ENCODE peak calls at places on chromosomes 6 and 20, in nine cellular contexts. V, F, U, A, R, T, M, P and Z are unnamed samples.

GRCh38 chr6:43728586-43728985 is 41.0 kb upstream of the MRPS18A start:
- DNase-seq in V (no peak), F (no peak), U (no peak), A (no peak), R (no peak), T (no peak), M (no peak), P (peak), Z (no peak)

GRCh38 chr6:154361476-154361875 is 4.9 kb upstream of the IPCEF1 start:
- DNase-seq in V (no peak), F (no peak), U (no peak), A (no peak), R (no peak), T (peak), M (no peak), P (no peak), Z (no peak)

GRCh38 chr20:47276856-47277541 is 79.5 kb downstream of the ZMYND8 start:
- DNase-seq in V (no peak), F (peak), U (no peak), A (no peak), R (no peak), T (no peak), M (peak), P (peak), Z (peak)

GRCh38 chr20:52494244-52494643 is 302.7 kb upstream of the ZFP64 start:
- DNase-seq in V (peak), F (peak), U (peak), A (peak), R (no peak), T (peak), M (peak), P (peak), Z (peak)

GRCh38 chr6:34531580-34532201 is 24.4 kb downstream of the SPDEF start:
- DNase-seq in V (no peak), F (peak), U (peak), A (no peak), R (no peak), T (peak), M (peak), P (peak), Z (peak)

GRCh38 chr6:82337688-82338257 is 25.8 kb upstream of the TPBG start:
- DNase-seq in V (no peak), F (no peak), U (no peak), A (no peak), R (no peak), T (peak), M (no peak), P (no peak), Z (no peak)

GRCh38 chr20:38970302-38970701 is 8.2 kb downstream of the DHX35 start:
- DNase-seq in V (no peak), F (peak), U (peak), A (no peak), R (no peak), T (peak), M (peak), P (no peak), Z (peak)

GRCh38 chr6:127190552-127190951 is 72.1 kb downstream of the RSPO3 start:
- DNase-seq in V (no peak), F (peak), U (peak), A (peak), R (no peak), T (peak), M (peak), P (no peak), Z (peak)

GRCh38 chr6:72524011-72524645 is 97.7 kb upstream of the KCNQ5 start:
- DNase-seq in V (no peak), F (no peak), U (no peak), A (no peak), R (no peak), T (peak), M (no peak), P (no peak), Z (no peak)

GRCh38 chr20:32285621-32286334 is 8.3 kb downstream of the KIF3B start:
- DNase-seq in V (peak), F (peak), U (peak), A (peak), R (no peak), T (peak), M (peak), P (no peak), Z (peak)

GRCh38 chr20:47019106-47019824 is 124.6 kb downstream of the EYA2 start:
- DNase-seq in V (no peak), F (peak), U (no peak), A (peak), R (no peak), T (no peak), M (peak), P (peak), Z (peak)

GRCh38 chr6:127997472-127998164 is 96.8 kb upstream of the THEMIS start:
- DNase-seq in V (no peak), F (no peak), U (no peak), A (no peak), R (no peak), T (no peak), M (no peak), P (no peak), Z (no peak)

GRCh38 chr20:2829376-2829775 is 11.1 kb downstream of the PCED1A start:
- DNase-seq in V (peak), F (no peak), U (no peak), A (no peak), R (no peak), T (no peak), M (no peak), P (no peak), Z (no peak)

GRCh38 chr6:14283600-14284235 is 166.1 kb downstream of the CD83 start:
- DNase-seq in V (no peak), F (no peak), U (no peak), A (no peak), R (no peak), T (peak), M (no peak), P (no peak), Z (peak)

GRCh38 chr20:49630396-49630951 is 62.5 kb upstream of the PTGIS start:
- DNase-seq in V (no peak), F (no peak), U (no peak), A (no peak), R (peak), T (no peak), M (no peak), P (no peak), Z (no peak)

GRCh38 chr6:7675353-7675945 is 50.5 kb upstream of the BMP6 start:
- DNase-seq in V (no peak), F (no peak), U (no peak), A (no peak), R (no peak), T (peak), M (no peak), P (no peak), Z (no peak)

GRCh38 chr6:37013516-37014491 is 8.3 kb downstream of the FGD2 start:
- DNase-seq in V (no peak), F (no peak), U (no peak), A (no peak), R (no peak), T (no peak), M (no peak), P (no peak), Z (no peak)

GRCh38 chr6:130937942-130938604 is 110.9 kb downstream of the SMLR1 start:
- DNase-seq in V (no peak), F (peak), U (no peak), A (no peak), R (no peak), T (no peak), M (peak), P (no peak), Z (peak)

GRCh38 chr6:121770943-121771342 is 335.5 kb downstream of the GJA1 start:
- DNase-seq in V (no peak), F (no peak), U (no peak), A (no peak), R (no peak), T (peak), M (no peak), P (no peak), Z (no peak)

GRCh38 chr20:63405102-63405730 is 44.1 kb upstream of the CHRNA4 start:
- DNase-seq in V (no peak), F (no peak), U (no peak), A (no peak), R (no peak), T (no peak), M (no peak), P (no peak), Z (no peak)

GRCh38 chr20:63402178-63402859 is 41.2 kb upstream of the CHRNA4 start:
- DNase-seq in V (no peak), F (no peak), U (peak), A (no peak), R (no peak), T (no peak), M (no peak), P (no peak), Z (no peak)

GRCh38 chr20:63404129-63405085 is 43.3 kb upstream of the CHRNA4 start:
- DNase-seq in V (no peak), F (no peak), U (no peak), A (no peak), R (no peak), T (no peak), M (no peak), P (no peak), Z (no peak)

GRCh38 chr20:63402860-63403220 is 41.7 kb upstream of the CHRNA4 start:
- DNase-seq in V (no peak), F (no peak), U (no peak), A (no peak), R (no peak), T (no peak), M (no peak), P (no peak), Z (no peak)

DNA sequence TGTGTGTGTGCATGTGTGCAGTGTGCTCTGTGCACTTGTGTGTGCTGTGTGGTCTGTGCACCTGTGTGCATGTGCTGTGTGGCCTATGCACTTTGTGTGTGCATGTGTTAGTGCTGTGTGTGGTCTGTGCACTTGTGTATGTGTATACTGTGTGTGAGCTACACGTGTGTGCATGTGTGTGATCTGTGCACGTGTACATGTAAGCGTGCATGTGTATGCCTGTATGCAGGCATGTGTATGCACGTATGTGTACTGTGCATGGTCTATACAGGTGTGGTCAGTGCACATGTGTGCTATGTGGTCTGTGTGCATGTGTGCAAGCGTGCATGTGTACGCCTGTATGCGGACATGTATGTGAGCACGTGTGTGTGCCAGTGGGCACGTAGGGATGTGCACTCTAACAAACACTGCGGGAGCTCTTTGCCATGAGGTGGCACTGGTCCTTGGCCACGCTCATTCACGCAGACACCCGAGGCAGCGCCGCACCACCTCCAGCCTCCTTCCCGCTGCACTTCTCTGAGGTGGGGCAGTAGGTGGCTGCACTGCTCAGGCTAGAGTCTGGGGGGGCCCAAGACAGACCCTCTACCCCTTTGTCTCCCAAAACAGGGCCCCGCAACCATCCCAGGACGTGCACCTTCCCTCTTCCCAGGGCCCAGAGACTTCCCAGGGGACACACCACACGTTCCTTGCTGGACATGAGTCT is 42.4 kb upstream of the CHRNA4 start:
- DNase-seq in V (no peak), F (no peak), U (no peak), A (no peak), R (no peak), T (no peak), M (no peak), P (no peak), Z (no peak)
- H3K4me3 ChIP-seq in V (no peak), F (no peak), U (no peak), A (no peak), R (no peak), T (no peak), M (no peak), P (no peak), Z (no peak)

DNA sequence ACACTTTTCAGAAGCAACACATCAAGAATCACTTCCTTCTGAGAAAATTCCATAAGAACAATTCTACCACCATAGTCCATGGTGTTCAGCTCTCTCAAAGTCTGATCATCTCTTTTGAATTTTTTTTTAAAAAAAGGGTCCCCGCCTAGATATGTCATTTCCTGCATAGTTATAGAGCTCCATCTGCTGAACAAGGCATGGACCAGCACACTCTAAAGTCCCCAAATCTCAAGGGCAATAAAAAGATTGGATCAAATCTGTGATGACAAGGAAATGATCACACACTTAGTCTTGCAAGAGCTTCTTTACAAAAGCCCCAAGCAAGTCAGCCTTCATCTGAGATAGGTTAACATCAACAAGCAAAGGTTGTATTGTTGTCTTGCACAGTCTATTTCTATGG is 100.7 kb upstream of the STMND1 start:
- DNase-seq in V (no peak), F (peak), U (no peak), A (no peak), R (no peak), T (no peak), M (no peak), P (no peak), Z (no peak)
- TF ChIP-seq CTCF in V (no peak), F (peak), U (no peak), A (no peak), R (peak), T (no peak), M (no peak), P (no peak), Z (peak)

DNA sequence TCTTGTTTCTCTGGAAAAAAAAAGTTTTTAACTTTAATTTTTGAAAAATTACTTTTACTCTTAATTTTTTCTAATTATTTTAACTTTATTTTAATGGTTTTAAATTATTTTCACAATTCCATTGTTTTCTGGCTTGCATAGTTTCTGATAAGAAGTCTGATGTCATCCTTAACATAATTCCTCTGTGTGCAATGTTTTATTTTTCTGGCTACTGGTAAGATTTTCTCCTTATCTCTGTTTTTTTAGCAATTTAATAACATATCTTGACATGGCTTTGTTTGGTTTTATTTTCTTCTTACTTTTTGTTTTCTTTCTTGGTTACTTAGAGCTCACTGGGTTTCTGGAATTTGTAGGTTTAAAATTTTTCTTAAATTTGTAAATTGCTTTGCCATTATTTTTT is 114.8 kb downstream of the TBXT start:
- DNase-seq in V (no peak), F (no peak), U (no peak), A (no peak), R (no peak), T (no peak), M (no peak), P (no peak), Z (no peak)
- H3K4me3 ChIP-seq in V (no peak), F (no peak), U (no peak), A (no peak), R (no peak), T (no peak), M (no peak), P (no peak), Z (no peak)

DNA sequence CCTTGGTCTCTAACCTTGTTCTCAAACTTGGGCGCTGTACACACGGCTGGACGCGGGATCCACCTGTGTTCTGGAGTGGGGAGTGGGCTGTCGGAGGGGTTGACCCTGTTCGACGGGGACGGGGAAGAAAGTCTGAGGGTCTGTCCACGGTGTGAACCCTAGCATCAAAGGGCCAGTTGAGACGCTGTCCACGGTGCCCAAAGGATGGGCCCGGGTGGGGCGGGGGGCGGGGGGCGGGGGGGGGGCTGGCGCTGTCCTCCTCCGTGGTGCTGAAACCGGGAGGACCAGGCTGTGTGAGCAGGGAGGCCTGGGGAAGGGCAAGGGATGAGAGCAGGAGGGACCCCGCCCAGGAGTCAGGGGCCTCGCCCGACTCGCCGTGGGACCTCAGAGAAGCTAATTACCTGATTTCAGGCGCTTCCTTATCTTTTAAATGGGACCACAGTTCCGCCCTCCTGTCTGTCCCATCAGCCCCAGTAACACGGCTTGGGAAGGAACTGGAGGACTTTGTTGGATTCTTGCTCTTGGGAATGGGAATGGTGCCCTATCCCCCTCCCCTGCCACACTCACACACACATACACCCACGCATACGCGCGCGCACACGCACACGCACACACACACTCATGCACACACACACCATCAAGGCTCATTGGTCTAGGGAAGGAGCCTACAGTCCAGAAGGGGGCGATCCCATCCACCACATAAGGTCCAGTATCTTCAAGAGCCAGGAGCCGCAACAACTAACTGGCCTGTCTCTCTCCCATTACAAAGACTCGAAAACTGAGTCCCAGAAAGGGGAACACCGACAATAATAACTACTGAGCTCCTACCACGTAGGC is 1.0 kb upstream of the VSTM2L start:
- DNase-seq in V (no peak), F (peak), U (peak), A (peak), R (no peak), T (peak), M (peak), P (peak), Z (peak)
- TF ChIP-seq CTCF in V (no peak), F (peak), U (peak), A (peak), R (peak), T (peak), M (peak), P (no peak), Z (peak)

GRCh38 chr6:110039364-110039995 is 61.4 kb downstream of the GPR6 start:
- DNase-seq in V (peak), F (peak), U (peak), A (peak), R (peak), T (peak), M (peak), P (peak), Z (peak)
- H3K4me3 ChIP-seq in V (peak), F (peak), U (peak), A (peak), R (peak), T (peak), M (peak), P (peak), Z (peak)